ENCODE peak calls at places on chromosomes 5 and 9, in five cellular contexts. One of them, this sample, is unnamed.

GRCh38 chr5:108381034-108381954 is 604 bp downstream of the FBXL17 start:
- DNase-seq in brain microvascular endothelial cell: peak
- DNase-seq in colonic mucosa: peak
- DNase-seq in WTC11: peak
- DNase-seq in A549: peak
- DNase-seq in this sample: no peak

GRCh38 chr9:125525846-125526619 is 181.0 kb downstream of the MAPKAP1 start:
- DNase-seq in brain microvascular endothelial cell: no peak
- DNase-seq in colonic mucosa: no peak
- DNase-seq in WTC11: no peak
- DNase-seq in A549: no peak
- DNase-seq in this sample: no peak

GRCh38 chr5:103090791-103091190 is 29.1 kb downstream of the GIN1 start:
- DNase-seq in brain microvascular endothelial cell: no peak
- DNase-seq in colonic mucosa: no peak
- DNase-seq in WTC11: no peak
- DNase-seq in A549: no peak
- DNase-seq in this sample: no peak

GRCh38 chr5:77828445-77828844 is 52.3 kb upstream of the TBCA start:
- DNase-seq in brain microvascular endothelial cell: no peak
- DNase-seq in colonic mucosa: no peak
- DNase-seq in WTC11: no peak
- DNase-seq in A549: peak
- DNase-seq in this sample: no peak

GRCh38 chr5:58447231-58447630 is 12.7 kb downstream of the PLK2 start:
- DNase-seq in brain microvascular endothelial cell: no peak
- DNase-seq in colonic mucosa: no peak
- DNase-seq in WTC11: no peak
- DNase-seq in A549: no peak
- DNase-seq in this sample: no peak

GRCh38 chr9:1456301-1456999 is 406.3 kb downstream of the DMRT2 start:
- DNase-seq in brain microvascular endothelial cell: no peak
- DNase-seq in colonic mucosa: no peak
- DNase-seq in WTC11: no peak
- DNase-seq in A549: no peak
- DNase-seq in this sample: no peak

GRCh38 chr9:100082786-100083185 is 16.0 kb downstream of the ERP44 start:
- DNase-seq in brain microvascular endothelial cell: no peak
- DNase-seq in colonic mucosa: no peak
- DNase-seq in WTC11: no peak
- DNase-seq in A549: no peak
- DNase-seq in this sample: no peak

GRCh38 chr9:136416427-136416826 is 6.0 kb downstream of the PMPCA start:
- DNase-seq in brain microvascular endothelial cell: no peak
- DNase-seq in colonic mucosa: no peak
- DNase-seq in WTC11: no peak
- DNase-seq in A549: no peak
- DNase-seq in this sample: no peak

GRCh38 chr9:135083241-135083810 is 4.1 kb upstream of the OLFM1 start:
- DNase-seq in brain microvascular endothelial cell: no peak
- DNase-seq in colonic mucosa: no peak
- DNase-seq in WTC11: no peak
- DNase-seq in A549: no peak
- DNase-seq in this sample: no peak

GRCh38 chr9:132585954-132586829 is 3.8 kb downstream of the BARHL1 start:
- DNase-seq in brain microvascular endothelial cell: no peak
- DNase-seq in colonic mucosa: no peak
- DNase-seq in WTC11: no peak
- DNase-seq in A549: no peak
- DNase-seq in this sample: no peak

GRCh38 chr5:170327802-170328201 is 30.2 kb upstream of the LCP2 start:
- DNase-seq in brain microvascular endothelial cell: no peak
- DNase-seq in colonic mucosa: no peak
- DNase-seq in WTC11: no peak
- DNase-seq in A549: no peak
- DNase-seq in this sample: no peak

GRCh38 chr5:137792291-137792690 is 38.1 kb upstream of the HNRNPA0 start:
- DNase-seq in brain microvascular endothelial cell: no peak
- DNase-seq in colonic mucosa: no peak
- DNase-seq in WTC11: no peak
- DNase-seq in A549: peak
- DNase-seq in this sample: no peak

GRCh38 chr5:172533058-172533398 is 78.7 kb upstream of the SH3PXD2B start:
- DNase-seq in brain microvascular endothelial cell: no peak
- DNase-seq in colonic mucosa: peak
- DNase-seq in WTC11: no peak
- DNase-seq in A549: no peak
- DNase-seq in this sample: no peak

GRCh38 chr5:88804444-88804843 is 78.5 kb downstream of the MEF2C start:
- DNase-seq in brain microvascular endothelial cell: no peak
- DNase-seq in colonic mucosa: no peak
- DNase-seq in WTC11: no peak
- DNase-seq in A549: no peak
- DNase-seq in this sample: no peak

GRCh38 chr9:124721109-124721850 is 49.8 kb downstream of the NR6A1 start:
- DNase-seq in brain microvascular endothelial cell: peak
- DNase-seq in colonic mucosa: no peak
- DNase-seq in WTC11: no peak
- DNase-seq in A549: peak
- DNase-seq in this sample: no peak

GRCh38 chr9:124339603-124340146 is 75.6 kb downstream of the PSMB7 start:
- DNase-seq in brain microvascular endothelial cell: no peak
- DNase-seq in colonic mucosa: no peak
- DNase-seq in WTC11: no peak
- DNase-seq in A549: no peak
- DNase-seq in this sample: no peak

GRCh38 chr9:23665635-23666034 is 160.4 kb downstream of the ELAVL2 start:
- DNase-seq in brain microvascular endothelial cell: no peak
- DNase-seq in colonic mucosa: no peak
- DNase-seq in WTC11: no peak
- DNase-seq in A549: no peak
- DNase-seq in this sample: no peak

GRCh38 chr9:127083598-127083997 is 38.8 kb downstream of the ANGPTL2 start:
- DNase-seq in brain microvascular endothelial cell: no peak
- DNase-seq in colonic mucosa: no peak
- DNase-seq in WTC11: no peak
- DNase-seq in A549: no peak
- DNase-seq in this sample: no peak

GRCh38 chr9:123033352-123033751 is at the start of gene GPR21:
- DNase-seq in brain microvascular endothelial cell: no peak
- DNase-seq in colonic mucosa: no peak
- DNase-seq in WTC11: no peak
- DNase-seq in A549: no peak
- DNase-seq in this sample: no peak

GRCh38 chr5:6525422-6525821 is 76.8 kb downstream of the UBE2QL1 start:
- DNase-seq in brain microvascular endothelial cell: no peak
- DNase-seq in colonic mucosa: no peak
- DNase-seq in WTC11: no peak
- DNase-seq in A549: no peak
- DNase-seq in this sample: no peak
- TF ChIP-seq CTCF in brain microvascular endothelial cell: no peak
- TF ChIP-seq CTCF in colonic mucosa: no peak
- TF ChIP-seq CTCF in WTC11: no peak
- TF ChIP-seq CTCF in A549: no peak
- TF ChIP-seq CTCF in this sample: no peak

GRCh38 chr9:16364347-16364746 is 506.1 kb downstream of the BNC2 start:
- DNase-seq in brain microvascular endothelial cell: no peak
- DNase-seq in colonic mucosa: no peak
- DNase-seq in WTC11: no peak
- DNase-seq in A549: no peak
- DNase-seq in this sample: no peak
- TF ChIP-seq CTCF in brain microvascular endothelial cell: no peak
- TF ChIP-seq CTCF in colonic mucosa: no peak
- TF ChIP-seq CTCF in WTC11: no peak
- TF ChIP-seq CTCF in A549: no peak
- TF ChIP-seq CTCF in this sample: no peak

GRCh38 chr5:143714629-143715028 is 97.3 kb upstream of the HMHB1 start:
- DNase-seq in brain microvascular endothelial cell: no peak
- DNase-seq in colonic mucosa: no peak
- DNase-seq in WTC11: no peak
- DNase-seq in A549: peak
- DNase-seq in this sample: no peak

GRCh38 chr5:143716856-143717255 is 95.1 kb upstream of the HMHB1 start:
- DNase-seq in brain microvascular endothelial cell: no peak
- DNase-seq in colonic mucosa: no peak
- DNase-seq in WTC11: no peak
- DNase-seq in A549: no peak
- DNase-seq in this sample: no peak

GRCh38 chr5:143720689-143721088 is 91.3 kb upstream of the HMHB1 start:
- DNase-seq in brain microvascular endothelial cell: no peak
- DNase-seq in colonic mucosa: no peak
- DNase-seq in WTC11: no peak
- DNase-seq in A549: no peak
- DNase-seq in this sample: no peak

GRCh38 chr5:143713331-143714032 is 98.5 kb upstream of the HMHB1 start:
- DNase-seq in brain microvascular endothelial cell: no peak
- DNase-seq in colonic mucosa: no peak
- DNase-seq in WTC11: no peak
- DNase-seq in A549: no peak
- DNase-seq in this sample: no peak

DNA sequence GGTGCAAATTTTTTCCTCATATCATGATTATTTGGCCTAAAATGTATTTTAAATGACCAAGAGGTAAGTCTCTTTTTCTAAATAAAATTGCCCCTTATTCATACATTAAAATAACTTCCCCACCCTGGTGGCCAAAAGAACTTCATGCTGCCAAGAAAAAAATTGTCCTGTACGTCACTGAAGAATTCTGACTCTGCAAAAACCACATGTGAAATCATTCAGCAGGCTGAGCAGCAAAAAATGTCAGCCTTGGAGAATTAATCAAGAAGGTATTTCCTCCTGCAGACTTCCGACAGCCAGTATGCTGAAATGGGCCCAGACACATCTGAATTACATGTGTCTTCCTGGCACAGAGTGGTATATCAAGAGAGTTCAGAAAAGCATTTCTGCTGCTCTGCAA is 94.6 kb upstream of the HMHB1 start:
- DNase-seq in brain microvascular endothelial cell: peak
- DNase-seq in colonic mucosa: no peak
- DNase-seq in WTC11: no peak
- DNase-seq in A549: no peak
- DNase-seq in this sample: no peak
- TF ChIP-seq CTCF in brain microvascular endothelial cell: peak
- TF ChIP-seq CTCF in colonic mucosa: no peak
- TF ChIP-seq CTCF in WTC11: no peak
- TF ChIP-seq CTCF in A549: no peak
- TF ChIP-seq CTCF in this sample: no peak

GRCh38 chr9:92716557-92716956 is 46.6 kb upstream of the IPPK start:
- DNase-seq in brain microvascular endothelial cell: peak
- DNase-seq in colonic mucosa: peak
- DNase-seq in WTC11: peak
- DNase-seq in A549: peak
- DNase-seq in this sample: peak
- TF ChIP-seq CTCF in brain microvascular endothelial cell: peak
- TF ChIP-seq CTCF in colonic mucosa: peak
- TF ChIP-seq CTCF in WTC11: peak
- TF ChIP-seq CTCF in A549: peak
- TF ChIP-seq CTCF in this sample: no peak

GRCh38 chr9:35978792-35979191 is 20.8 kb upstream of the OR2S2 start:
- DNase-seq in brain microvascular endothelial cell: no peak
- DNase-seq in colonic mucosa: no peak
- DNase-seq in WTC11: no peak
- DNase-seq in A549: no peak
- DNase-seq in this sample: no peak

GRCh38 chr9:35976726-35977125 is 18.8 kb upstream of the OR2S2 start:
- DNase-seq in brain microvascular endothelial cell: no peak
- DNase-seq in colonic mucosa: no peak
- DNase-seq in WTC11: no peak
- DNase-seq in A549: no peak
- DNase-seq in this sample: no peak

GRCh38 chr9:35972093-35972492 is 14.1 kb upstream of the OR2S2 start:
- DNase-seq in brain microvascular endothelial cell: no peak
- DNase-seq in colonic mucosa: no peak
- DNase-seq in WTC11: peak
- DNase-seq in A549: no peak
- DNase-seq in this sample: no peak

GRCh38 chr9:35980289-35981011 is 22.5 kb upstream of the OR2S2 start:
- DNase-seq in brain microvascular endothelial cell: no peak
- DNase-seq in colonic mucosa: no peak
- DNase-seq in WTC11: no peak
- DNase-seq in A549: no peak
- DNase-seq in this sample: no peak

DNA sequence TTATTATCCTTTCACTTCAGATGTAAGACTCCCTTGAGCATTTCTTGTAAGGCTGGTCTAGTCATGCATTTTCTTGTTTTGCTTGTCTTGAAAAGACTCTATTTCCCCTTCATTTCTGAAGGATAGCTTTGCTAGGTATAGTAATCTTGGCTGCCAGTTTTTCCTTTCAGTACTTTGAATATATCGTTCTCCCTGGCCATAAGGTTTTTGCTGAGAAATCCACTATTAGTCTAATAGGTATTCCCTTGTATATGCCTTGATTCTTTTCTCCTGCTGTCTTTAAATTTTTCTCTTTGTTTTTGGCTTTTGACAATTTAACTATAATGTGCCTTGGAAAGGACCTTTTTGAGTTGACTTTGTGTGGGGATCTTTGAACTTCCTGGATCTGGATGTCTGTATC is 16.8 kb upstream of the OR2S2 start:
- DNase-seq in brain microvascular endothelial cell: no peak
- DNase-seq in colonic mucosa: no peak
- DNase-seq in WTC11: no peak
- DNase-seq in A549: no peak
- DNase-seq in this sample: no peak
- TF ChIP-seq CTCF in brain microvascular endothelial cell: no peak
- TF ChIP-seq CTCF in colonic mucosa: no peak
- TF ChIP-seq CTCF in WTC11: no peak
- TF ChIP-seq CTCF in A549: no peak
- TF ChIP-seq CTCF in this sample: no peak

GRCh38 chr5:11289208-11289607 is 528.2 kb upstream of the DAP start:
- DNase-seq in brain microvascular endothelial cell: no peak
- DNase-seq in colonic mucosa: no peak
- DNase-seq in WTC11: no peak
- DNase-seq in A549: no peak
- DNase-seq in this sample: no peak
- TF ChIP-seq CTCF in brain microvascular endothelial cell: no peak
- TF ChIP-seq CTCF in colonic mucosa: no peak
- TF ChIP-seq CTCF in WTC11: no peak
- TF ChIP-seq CTCF in A549: no peak
- TF ChIP-seq CTCF in this sample: no peak